ENCODE peak calls at places on chromosomes 13 and 19, in five cellular contexts. X is dermis blood vessel endothelial cell, Z is amniotic stem cell, Y is M059J, E is T-cell. F is an unnamed sample.
A peak's percentile ranks its signal among the peaks of the same experiment; 100 is the strongest.

GRCh38 chr19:54178581-54179261 is 5.8 kb upstream of the TMC4 start:
- DNase-seq in X (no peak), Z (no peak), Y (no peak), E (peak; percentile 37), F (no peak)

GRCh38 chr13:111664060-111664459 is 343.6 kb downstream of the TEX29 start:
- DNase-seq in X (no peak), Z (no peak), Y (no peak), E (no peak), F (no peak)

GRCh38 chr19:58559275-58560006 is 1.0 kb upstream of the UBE2M start:
- DNase-seq in X (peak; percentile 89), Z (no peak), Y (peak; percentile 94), E (no peak), F (no peak)

GRCh38 chr19:409515-410242 is 732 bp upstream of the C2CD4C start:
- DNase-seq in X (peak; percentile 11), Z (no peak), Y (no peak), E (no peak), F (no peak)

GRCh38 chr19:31448221-31448657 is 99.0 kb upstream of the TSHZ3 start:
- DNase-seq in X (no peak), Z (no peak), Y (peak; percentile 17), E (no peak), F (no peak)

GRCh38 chr19:497861-498590 is 1.7 kb downstream of the MADCAM1 start:
- DNase-seq in X (no peak), Z (no peak), Y (no peak), E (no peak), F (no peak)

GRCh38 chr13:103312467-103312866 is 246.2 kb upstream of the SLC10A2 start:
- DNase-seq in X (no peak), Z (no peak), Y (no peak), E (no peak), F (no peak)

GRCh38 chr13:54162069-54162468 is 1133.5 kb downstream of the OLFM4 start:
- DNase-seq in X (no peak), Z (no peak), Y (no peak), E (no peak), F (no peak)

GRCh38 chr19:33813391-33814101 is 16.9 kb downstream of the KCTD15 start:
- DNase-seq in X (no peak), Z (no peak), Y (no peak), E (no peak), F (no peak)

GRCh38 chr13:46405457-46405856 is 18.4 kb upstream of the RUBCNL start:
- DNase-seq in X (no peak), Z (no peak), Y (no peak), E (no peak), F (no peak)

GRCh38 chr13:91946498-91947070 is 548.2 kb downstream of the GPC5 start:
- DNase-seq in X (peak; percentile 7), Z (no peak), Y (no peak), E (no peak), F (no peak)

GRCh38 chr13:44726777-44727176 is 150.6 kb upstream of the TSC22D1 start:
- DNase-seq in X (no peak), Z (no peak), Y (no peak), E (no peak), F (no peak)

GRCh38 chr13:37429976-37430375 is 168.6 kb downstream of the POSTN start:
- DNase-seq in X (no peak), Z (peak; percentile 12), Y (peak; percentile 70), E (no peak), F (no peak)

GRCh38 chr13:38008636-38009035 is 139.1 kb upstream of the TRPC4 start:
- DNase-seq in X (peak; percentile 10), Z (no peak), Y (no peak), E (no peak), F (no peak)

GRCh38 chr13:60720590-60720989 is 323.6 kb downstream of the TDRD3 start:
- DNase-seq in X (no peak), Z (no peak), Y (no peak), E (no peak), F (no peak)

F was measured in CD8-positive, alpha-beta memory T cell.